ENCODE peak calls at places on chromosomes 11 and 22, in five cellular contexts. S is stomach, Z is transverse colon, Y is tibial nerve, I is K562. Q is an unnamed sample.
A peak's percentile ranks its signal among the peaks of the same experiment; 100 is the strongest.

GRCh38 chr11:111978028-111978771 is 41.1 kb downstream of the DIXDC1 start:
- DNase-seq in S (no peak), Z (peak; percentile 37), Y (peak; percentile 53), I (no peak), Q (peak; percentile 90)

GRCh38 chr22:19070397-19071169 is 51.6 kb downstream of the DGCR2 start:
- DNase-seq in S (no peak), Z (no peak), Y (no peak), I (no peak), Q (peak; percentile 51)

GRCh38 chr11:69497221-69497787 is 15.8 kb downstream of the LINC01488 start:
- DNase-seq in S (peak; percentile 80), Z (peak; percentile 47), Y (peak; percentile 73), I (no peak), Q (peak; percentile 89)

GRCh38 chr11:6111635-6112034 is 4.2 kb downstream of the OR56B4 start:
- DNase-seq in S (no peak), Z (no peak), Y (no peak), I (no peak), Q (no peak)

GRCh38 chr11:97140885-97141494 is 751.2 kb downstream of the JRKL start:
- DNase-seq in S (no peak), Z (no peak), Y (no peak), I (no peak), Q (no peak)

GRCh38 chr11:131977231-131977630 is 606.8 kb downstream of the NTM start:
- DNase-seq in S (no peak), Z (no peak), Y (no peak), I (no peak), Q (no peak)

GRCh38 chr11:106988151-106988806 is 30.0 kb downstream of the GUCY1A2 start:
- DNase-seq in S (no peak), Z (no peak), Y (no peak), I (no peak), Q (no peak)

GRCh38 chr11:43403357-43404231 is 44.9 kb downstream of the TTC17 start:
- DNase-seq in S (no peak), Z (no peak), Y (no peak), I (no peak), Q (no peak)

GRCh38 chr22:48807155-48807554 is 1020.5 kb downstream of the BRD1 start:
- DNase-seq in S (no peak), Z (no peak), Y (no peak), I (no peak), Q (no peak)

GRCh38 chr11:46721286-46721685 is 2.3 kb downstream of the F2 start:
- DNase-seq in S (no peak), Z (no peak), Y (no peak), I (no peak), Q (no peak)

GRCh38 chr11:121596195-121597145 is 143.7 kb upstream of the SORL1-AS1 start:
- DNase-seq in S (no peak), Z (no peak), Y (no peak), I (no peak), Q (no peak)

GRCh38 chr11:62400281-62400680 is 18.6 kb upstream of the SCGB1A1 start:
- DNase-seq in S (no peak), Z (no peak), Y (no peak), I (no peak), Q (no peak)

GRCh38 chr11:62401781-62402180 is 17.1 kb upstream of the SCGB1A1 start:
- DNase-seq in S (no peak), Z (no peak), Y (no peak), I (no peak), Q (no peak)

GRCh38 chr11:62399868-62400245 is 19.0 kb upstream of the SCGB1A1 start:
- DNase-seq in S (no peak), Z (no peak), Y (no peak), I (no peak), Q (no peak)

GRCh38 chr11:62401356-62401755 is 17.5 kb upstream of the SCGB1A1 start:
- DNase-seq in S (no peak), Z (no peak), Y (no peak), I (no peak), Q (no peak)

GRCh38 chr11:62400760-62401159 is 18.1 kb upstream of the SCGB1A1 start:
- DNase-seq in S (peak; percentile 54), Z (peak; percentile 73), Y (peak; percentile 85), I (no peak), Q (peak; percentile 96)
- TF ChIP-seq EP300 in S (peak; percentile 40), Z (no peak), Y (no peak), I (no peak), Q (no peak)

GRCh38 chr11:19431059-19431398 is 190.3 kb upstream of the E2F8 start:
- DNase-seq in S (peak; percentile 31), Z (no peak), Y (no peak), I (no peak), Q (no peak)

GRCh38 chr11:19433791-19434190 is 193.0 kb upstream of the E2F8 start:
- DNase-seq in S (no peak), Z (no peak), Y (no peak), I (no peak), Q (no peak)

GRCh38 chr11:19435306-19435989 is 194.7 kb upstream of the E2F8 start:
- DNase-seq in S (no peak), Z (no peak), Y (no peak), I (no peak), Q (no peak)

GRCh38 chr11:19432370-19433163 is 191.8 kb upstream of the E2F8 start:
- DNase-seq in S (no peak), Z (peak; percentile 43), Y (no peak), I (no peak), Q (no peak)

GRCh38 chr11:19433367-19433766 is 192.6 kb upstream of the E2F8 start:
- DNase-seq in S (no peak), Z (no peak), Y (no peak), I (no peak), Q (no peak)
- TF ChIP-seq EP300 in S (no peak), Z (no peak), Y (no peak), I (no peak), Q (no peak)

DNA sequence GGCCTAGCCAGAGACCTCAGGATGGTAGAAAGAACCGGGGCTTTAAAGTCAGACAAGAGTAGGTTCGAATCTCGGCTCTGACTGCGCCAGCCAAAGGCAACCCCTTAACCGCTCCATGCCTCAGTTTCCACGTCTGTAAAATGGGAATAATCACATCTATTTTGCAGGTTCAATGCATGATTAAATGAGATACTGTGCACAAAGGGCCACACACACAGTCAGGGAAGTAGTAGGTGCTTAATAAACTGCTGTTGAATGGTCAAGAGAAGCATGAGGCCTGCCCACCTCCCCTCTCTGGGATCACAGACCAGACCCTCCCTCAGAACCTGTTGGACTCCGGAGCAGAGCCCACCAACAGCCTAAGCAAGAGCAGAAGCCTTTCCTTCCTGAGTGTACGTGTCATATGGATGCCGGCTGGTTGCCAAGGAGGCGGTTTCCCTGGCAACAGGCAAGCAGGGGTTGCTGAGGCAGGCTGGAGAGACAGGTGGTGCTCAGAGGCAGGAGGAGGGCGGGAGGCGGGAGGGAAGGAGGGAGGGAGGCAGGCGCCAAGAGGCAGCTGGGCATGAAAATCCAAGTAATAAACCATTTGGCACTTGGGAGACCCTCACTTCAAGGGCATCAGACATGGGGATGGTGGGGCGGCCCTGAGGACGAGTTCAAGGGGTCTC is 43.9 kb downstream of the NFAM1 start:
- DNase-seq in S (no peak), Z (no peak), Y (no peak), I (no peak), Q (no peak)
- TF ChIP-seq EP300 in S (no peak), Z (no peak), Y (no peak), I (no peak), Q (no peak)

GRCh38 chr11:65571940-65572339 is 398 bp upstream of the FAM89B start:
- DNase-seq in S (peak; percentile 36), Z (peak; percentile 44), Y (no peak), I (no peak), Q (no peak)

GRCh38 chr11:65572356-65573043 is at the start of gene FAM89B:
- DNase-seq in S (peak; percentile 93), Z (peak; percentile 95), Y (peak; percentile 92), I (peak; percentile 63), Q (peak; percentile 97)

GRCh38 chr11:65569164-65569972 is 909 bp upstream of the ZNRD2 start:
- DNase-seq in S (no peak), Z (no peak), Y (no peak), I (peak; percentile 8), Q (no peak)

GRCh38 chr11:65571420-65571819 is 918 bp upstream of the FAM89B start:
- DNase-seq in S (no peak), Z (peak; percentile 11), Y (no peak), I (no peak), Q (peak; percentile 66)

GRCh38 chr11:65569973-65570918 is at the start of gene ZNRD2:
- DNase-seq in S (peak; percentile 97), Z (peak; percentile 98), Y (peak; percentile 94), I (peak; percentile 89), Q (peak; percentile 100)
- TF ChIP-seq EP300 in S (no peak), Z (peak; percentile 78), Y (peak; percentile 97), I (no peak), Q (peak; percentile 72)

GRCh38 chr11:130817608-130817944 is 98.7 kb downstream of the SNX19 start:
- DNase-seq in S (no peak), Z (no peak), Y (no peak), I (no peak), Q (no peak)

GRCh38 chr11:130815921-130816320 is 100.4 kb downstream of the SNX19 start:
- DNase-seq in S (no peak), Z (no peak), Y (no peak), I (no peak), Q (no peak)

GRCh38 chr11:130816941-130817607 is 99.2 kb downstream of the SNX19 start:
- DNase-seq in S (no peak), Z (no peak), Y (no peak), I (no peak), Q (peak; percentile 69)

GRCh38 chr11:130816516-130816915 is 99.8 kb downstream of the SNX19 start:
- DNase-seq in S (no peak), Z (no peak), Y (no peak), I (no peak), Q (no peak)

DNA sequence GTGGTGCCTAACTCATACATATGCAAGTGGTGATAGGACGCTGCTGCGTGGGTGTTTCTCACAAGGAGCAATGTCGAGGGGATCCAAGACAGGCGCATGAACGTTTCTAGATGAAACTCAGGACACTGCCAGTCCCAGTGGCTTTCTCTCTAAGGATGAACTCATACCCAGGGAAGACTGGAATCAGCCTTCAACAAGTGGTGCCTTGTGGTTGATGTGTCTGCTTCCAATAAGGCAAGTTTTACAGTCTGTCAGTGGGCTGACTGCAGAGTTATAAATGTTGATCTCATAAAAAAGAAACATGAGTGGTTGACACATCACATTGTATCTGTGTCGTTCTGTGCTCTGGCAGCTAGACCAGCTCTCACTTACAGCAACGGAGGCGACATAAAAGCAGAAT is 96.7 kb downstream of the SNX19 start:
- DNase-seq in S (no peak), Z (no peak), Y (no peak), I (no peak), Q (no peak)
- TF ChIP-seq EP300 in S (no peak), Z (no peak), Y (no peak), I (no peak), Q (no peak)

GRCh38 chr11:68121067-68121899 is at the start of gene CHKA:
- DNase-seq in S (peak; percentile 96), Z (peak; percentile 95), Y (peak; percentile 87), I (peak; percentile 98), Q (peak; percentile 97)

GRCh38 chr11:68120212-68121066 is 749 bp downstream of the CHKA start:
- DNase-seq in S (no peak), Z (peak; percentile 53), Y (peak; percentile 46), I (peak; percentile 71), Q (peak; percentile 83)

GRCh38 chr11:68125164-68125563 is 4.0 kb upstream of the CHKA start:
- DNase-seq in S (no peak), Z (no peak), Y (no peak), I (no peak), Q (no peak)

GRCh38 chr11:68118753-68119448 is 2.3 kb downstream of the CHKA start:
- DNase-seq in S (peak; percentile 56), Z (peak; percentile 50), Y (no peak), I (no peak), Q (peak; percentile 60)

GRCh38 chr11:68122936-68123539 is 1.9 kb upstream of the CHKA start:
- DNase-seq in S (peak; percentile 80), Z (peak; percentile 81), Y (no peak), I (no peak), Q (no peak)
- TF ChIP-seq EP300 in S (no peak), Z (peak; percentile 77), Y (no peak), I (no peak), Q (no peak)

Q was measured in sigmoid colon.